ENCODE peak calls at places on chromosome 15, in ten cellular contexts. T is mucosa of descending colon; F is HCT116; Z is activated naive CD8-positive, alpha-beta T cell treated with anti-CD3 and anti-CD28 coated beads, Interleukin-2, amount 10 ng/mL, durations not matched to agents 7 days and 5 days; C is activated T-cell treated with anti-CD3 and anti-CD28 coated beads, Interleukin-2, amount 50 U/mL, for 72 hours; D is natural killer cell treated with Interleukin-12 subunit alpha and Interleukin-12 subunit beta and Interleukin-15 and Interleukin-18, amount 100 ng/mL, for 72 hours; E is right cardiac atrium; X is activated naive CD4-positive, alpha-beta T cell treated with anti-CD3 and anti-CD28 coated beads, Interleukin-2, amount 50 U/mL, for 72 hours; Y is body of pancreas; O is naive B cell. W is an unnamed sample.

GRCh38 chr15:79218588-79219200 is 63.8 kb upstream of the ANKRD34C start:
- ATAC-seq in T (no peak), F (peak; percentile 73), Z (no peak), C (no peak), D (no peak), E (no peak), X (no peak), Y (no peak), O (no peak), W (no peak)

GRCh38 chr15:39092761-39093160 is 488.1 kb upstream of the THBS1 start:
- ATAC-seq in T (no peak), F (no peak), Z (no peak), C (no peak), D (no peak), E (no peak), X (no peak), Y (no peak), O (no peak), W (no peak)

GRCh38 chr15:76987896-76988860 is 6.7 kb upstream of the PSTPIP1 start:
- ATAC-seq in T (peak; percentile 76), F (no peak), Z (peak; percentile 80), C (peak; percentile 89), D (peak; percentile 92), E (peak; percentile 78), X (peak; percentile 91), Y (no peak), O (peak; percentile 14), W (peak; percentile 18)

GRCh38 chr15:95556225-95556624 is 774.3 kb upstream of the NR2F2 start:
- ATAC-seq in T (no peak), F (no peak), Z (no peak), C (no peak), D (no peak), E (no peak), X (no peak), Y (no peak), O (no peak), W (no peak)

GRCh38 chr15:53693729-53694533 is 65.5 kb downstream of the WDR72 start:
- ATAC-seq in T (no peak), F (no peak), Z (no peak), C (no peak), D (no peak), E (peak; percentile 76), X (no peak), Y (peak; percentile 79), O (no peak), W (no peak)

GRCh38 chr15:87209891-87210649 is 1046.5 kb downstream of the NTRK3 start:
- ATAC-seq in T (no peak), F (no peak), Z (no peak), C (no peak), D (no peak), E (no peak), X (no peak), Y (no peak), O (no peak), W (no peak)

GRCh38 chr15:29403778-29404177 is 134.2 kb upstream of the NSMCE3 start:
- ATAC-seq in T (peak; percentile 74), F (peak; percentile 100), Z (no peak), C (no peak), D (peak; percentile 38), E (no peak), X (no peak), Y (peak; percentile 55), O (no peak), W (peak; percentile 42)

GRCh38 chr15:62124176-62124952 is 40.7 kb downstream of the C2CD4B start:
- ATAC-seq in T (peak; percentile 60), F (no peak), Z (peak; percentile 28), C (no peak), D (peak; percentile 29), E (peak; percentile 45), X (peak; percentile 23), Y (peak; percentile 80), O (no peak), W (no peak)

GRCh38 chr15:55552461-55552860 is 35.7 kb downstream of the PYGO1 start:
- ATAC-seq in T (no peak), F (no peak), Z (no peak), C (no peak), D (no peak), E (no peak), X (no peak), Y (no peak), O (no peak), W (no peak)

GRCh38 chr15:70266412-70267089 is 168.8 kb upstream of the TLE3 start:
- ATAC-seq in T (peak; percentile 65), F (no peak), Z (peak; percentile 40), C (no peak), D (peak; percentile 79), E (peak; percentile 80), X (no peak), Y (peak; percentile 52), O (peak; percentile 21), W (peak; percentile 2)

W was measured in esophagus mucosa.